ENCODE peak calls at places on chromosomes 2 and 18, in four cellular contexts. One of them, this sample, is unnamed.

GRCh38 chr2:15560404-15560987 is 638 bp downstream of the NBAS start:
- DNase-seq in K562: peak; percentile 42
- DNase-seq in H1: no peak
- DNase-seq in HCT116: no peak
- DNase-seq in this sample: no peak

GRCh38 chr18:2907459-2908145 is 60.8 kb downstream of the EMILIN2 start:
- DNase-seq in K562: no peak
- DNase-seq in H1: no peak
- DNase-seq in HCT116: no peak
- DNase-seq in this sample: no peak

GRCh38 chr2:46508312-46508711 is 28.9 kb downstream of the TMEM247 start:
- DNase-seq in K562: no peak
- DNase-seq in H1: no peak
- DNase-seq in HCT116: no peak
- DNase-seq in this sample: no peak

GRCh38 chr2:97911210-97911921 is 84.4 kb downstream of the TMEM131 start:
- DNase-seq in K562: no peak
- DNase-seq in H1: no peak
- DNase-seq in HCT116: no peak
- DNase-seq in this sample: no peak

GRCh38 chr2:220744861-220745260 is 827.2 kb downstream of the EPHA4 start:
- DNase-seq in K562: no peak
- DNase-seq in H1: no peak
- DNase-seq in HCT116: no peak
- DNase-seq in this sample: no peak

GRCh38 chr2:71965530-71965929 is 182.1 kb downstream of the CYP26B1 start:
- DNase-seq in K562: no peak
- DNase-seq in H1: no peak
- DNase-seq in HCT116: no peak
- DNase-seq in this sample: no peak

GRCh38 chr2:45729753-45730512 is 78.5 kb downstream of the PRKCE start:
- DNase-seq in K562: peak; percentile 37
- DNase-seq in H1: no peak
- DNase-seq in HCT116: peak; percentile 13
- DNase-seq in this sample: no peak

GRCh38 chr2:144505245-144505801 is 14.6 kb downstream of the ZEB2 start:
- DNase-seq in K562: no peak
- DNase-seq in H1: no peak
- DNase-seq in HCT116: no peak
- DNase-seq in this sample: no peak

GRCh38 chr2:151260492-151261239 is 997 bp downstream of the RBM43 start:
- DNase-seq in K562: peak; percentile 26
- DNase-seq in H1: no peak
- DNase-seq in HCT116: no peak
- DNase-seq in this sample: no peak

GRCh38 chr2:214376631-214377624 is 33.9 kb upstream of the VWC2L start:
- DNase-seq in K562: no peak
- DNase-seq in H1: no peak
- DNase-seq in HCT116: no peak
- DNase-seq in this sample: no peak

GRCh38 chr18:67710639-67711038 is 194.1 kb upstream of the DSEL start:
- DNase-seq in K562: no peak
- DNase-seq in H1: no peak
- DNase-seq in HCT116: no peak
- DNase-seq in this sample: no peak

GRCh38 chr2:197010200-197011020 is 83.9 kb upstream of the PGAP1 start:
- DNase-seq in K562: no peak
- DNase-seq in H1: no peak
- DNase-seq in HCT116: no peak
- DNase-seq in this sample: no peak

GRCh38 chr2:31467426-31467825 is 52.9 kb upstream of the XDH start:
- DNase-seq in K562: no peak
- DNase-seq in H1: no peak
- DNase-seq in HCT116: no peak
- DNase-seq in this sample: no peak

GRCh38 chr2:232238108-232238507 is 140.4 kb upstream of the ALPP start:
- DNase-seq in K562: no peak
- DNase-seq in H1: no peak
- DNase-seq in HCT116: no peak
- DNase-seq in this sample: no peak

GRCh38 chr2:69436594-69436936 is 670 bp downstream of the NFU1 start:
- DNase-seq in K562: no peak
- DNase-seq in H1: no peak
- DNase-seq in HCT116: no peak
- DNase-seq in this sample: no peak

GRCh38 chr18:67514901-67515540 is 1.5 kb downstream of the DSEL start:
- DNase-seq in K562: no peak
- DNase-seq in H1: no peak
- DNase-seq in HCT116: no peak
- DNase-seq in this sample: no peak

GRCh38 chr2:30206461-30207430 is 24.6 kb upstream of the LBH start:
- DNase-seq in K562: no peak
- DNase-seq in H1: no peak
- DNase-seq in HCT116: no peak
- DNase-seq in this sample: no peak

GRCh38 chr18:49859725-49860124 is 46.4 kb upstream of the ACAA2 start:
- DNase-seq in K562: no peak
- DNase-seq in H1: no peak
- DNase-seq in HCT116: no peak
- DNase-seq in this sample: no peak

GRCh38 chr2:143431316-143431715 is 302.1 kb downstream of the ARHGAP15 start:
- DNase-seq in K562: no peak
- DNase-seq in H1: no peak
- DNase-seq in HCT116: no peak
- DNase-seq in this sample: no peak

GRCh38 chr2:70596293-70596692 is 42.7 kb upstream of the TGFA start:
- DNase-seq in K562: no peak
- DNase-seq in H1: no peak
- DNase-seq in HCT116: peak; percentile 71
- DNase-seq in this sample: no peak

GRCh38 chr2:38440655-38441054 is 63.6 kb upstream of the ATL2 start:
- DNase-seq in K562: peak; percentile 42
- DNase-seq in H1: no peak
- DNase-seq in HCT116: no peak
- DNase-seq in this sample: no peak

GRCh38 chr2:200677721-200678532 is 92.1 kb downstream of the AOX1 start:
- DNase-seq in K562: no peak
- DNase-seq in H1: no peak
- DNase-seq in HCT116: no peak
- DNase-seq in this sample: no peak

GRCh38 chr18:51183372-51184091 is 13.9 kb downstream of the MEX3C start:
- DNase-seq in K562: no peak
- DNase-seq in H1: no peak
- DNase-seq in HCT116: no peak
- DNase-seq in this sample: no peak

GRCh38 chr2:104856086-104856972 is 2.4 kb downstream of the POU3F3 start:
- DNase-seq in K562: no peak
- DNase-seq in H1: no peak
- DNase-seq in HCT116: no peak
- DNase-seq in this sample: no peak

GRCh38 chr2:62362561-62362960 is 143.4 kb downstream of the TMEM17 start:
- DNase-seq in K562: no peak
- DNase-seq in H1: no peak
- DNase-seq in HCT116: no peak
- DNase-seq in this sample: no peak

GRCh38 chr2:230503798-230504197 is 87.8 kb downstream of the SP100 start:
- DNase-seq in K562: no peak
- DNase-seq in H1: no peak
- DNase-seq in HCT116: no peak
- DNase-seq in this sample: no peak

GRCh38 chr18:1998121-1998520 is 573.2 kb downstream of the METTL4 start:
- DNase-seq in K562: no peak
- DNase-seq in H1: no peak
- DNase-seq in HCT116: no peak
- DNase-seq in this sample: no peak

DNA sequence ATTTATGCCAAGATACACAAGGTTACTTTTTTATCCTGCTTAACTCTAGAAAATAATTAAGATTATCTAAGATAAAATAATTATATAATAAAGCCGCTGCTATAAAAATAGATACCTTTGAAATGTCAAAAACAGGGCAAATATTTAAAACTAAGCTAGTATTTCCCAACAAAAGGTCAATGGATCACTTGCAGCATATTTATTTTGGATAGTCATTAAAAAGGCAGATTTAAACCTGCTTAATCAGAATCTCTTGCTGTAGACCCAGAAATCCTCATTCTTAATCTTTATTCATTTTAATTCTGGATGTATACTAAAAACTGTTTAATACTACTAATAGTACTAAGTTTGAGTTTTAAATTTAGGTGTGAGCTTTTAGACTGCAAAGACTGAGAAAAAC is 139.0 kb upstream of the CWC22 start:
- DNase-seq in K562: no peak
- DNase-seq in H1: no peak
- DNase-seq in HCT116: no peak
- DNase-seq in this sample: no peak
- H3K9ac ChIP-seq in K562: no peak overlapping the region
- H3K9ac ChIP-seq in H1: no peak overlapping the region
- H3K9ac ChIP-seq in HCT116: no peak overlapping the region
- H3K9ac ChIP-seq in this sample: no peak overlapping the region

GRCh38 chr2:109171444-109172334 is 42.7 kb downstream of the SH3RF3 start:
- DNase-seq in K562: no peak
- DNase-seq in H1: no peak
- DNase-seq in HCT116: no peak
- DNase-seq in this sample: no peak
- TF ChIP-seq POLR2AphosphoS5 in K562: no peak
- TF ChIP-seq POLR2AphosphoS5 in H1: no peak
- TF ChIP-seq POLR2AphosphoS5 in HCT116: no peak
- TF ChIP-seq POLR2AphosphoS5 in this sample: no peak

GRCh38 chr2:176093145-176093888 is 796 bp downstream of the HOXD13 start:
- DNase-seq in K562: no peak
- DNase-seq in H1: no peak
- DNase-seq in HCT116: no peak
- DNase-seq in this sample: no peak
- TF ChIP-seq EZH2 in K562: no peak
- TF ChIP-seq EZH2 in H1: peak; percentile 95
- TF ChIP-seq EZH2 in HCT116: no peak
- TF ChIP-seq EZH2 in this sample: no peak

DNA sequence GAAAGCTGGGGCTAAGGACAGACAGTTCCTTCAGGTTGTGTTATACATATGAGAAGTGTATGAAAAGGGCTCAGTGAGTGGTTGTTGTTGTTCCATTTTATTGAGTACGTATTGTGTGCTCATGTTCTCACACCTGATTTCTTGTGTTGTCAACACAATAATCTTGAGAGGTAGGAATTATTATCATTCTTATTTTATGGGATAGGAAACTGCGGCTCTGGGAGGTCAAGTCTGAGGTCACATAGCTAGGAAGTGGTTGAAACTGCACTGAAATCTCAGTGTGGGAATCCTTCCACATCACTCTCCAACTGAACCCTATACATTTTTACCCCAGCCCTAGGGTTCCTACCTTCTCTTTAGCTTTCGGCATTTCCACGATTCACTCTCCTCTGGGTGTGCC is 124.2 kb upstream of the CXCR4 start:
- DNase-seq in K562: no peak
- DNase-seq in H1: no peak
- DNase-seq in HCT116: no peak
- DNase-seq in this sample: no peak
- H3K9ac ChIP-seq in K562: no peak overlapping the region
- H3K9ac ChIP-seq in H1: no peak overlapping the region
- H3K9ac ChIP-seq in HCT116: no peak overlapping the region
- H3K9ac ChIP-seq in this sample: no peak overlapping the region